ENCODE peak calls at places on chromosome 9, in six cellular contexts. U, E, Z, Y, H and O are unnamed samples.

GRCh38 chr9:113894166-113894565 is 18.1 kb downstream of the ZNF618 start:
- DNase-seq in Z (no peak), H (no peak), E (no peak), Y (no peak), U (no peak), O (no peak)

GRCh38 chr9:36992501-36993316 is 41.4 kb downstream of the PAX5 start:
- DNase-seq in U (no peak), Z (no peak), E (no peak), Y (no peak), H (no peak), O (no peak)

GRCh38 chr9:76441551-76442322 is 17.2 kb upstream of the GCNT1 start:
- DNase-seq in Y (no peak), Z (no peak), E (no peak), H (no peak), U (peak), O (peak)

GRCh38 chr9:78866228-78867132 is 569.6 kb downstream of the PSAT1 start:
- DNase-seq in Y (no peak), Z (peak), U (no peak), H (no peak), E (peak), O (peak)

GRCh38 chr9:136204838-136205706 is at the start of gene LHX3:
- DNase-seq in Z (no peak), Y (peak), H (peak), U (no peak), E (no peak), O (peak)

GRCh38 chr9:127133739-127134167 is 11.3 kb upstream of the ANGPTL2 start:
- DNase-seq in Z (no peak), H (no peak), Y (no peak), E (no peak), U (no peak), O (no peak)

GRCh38 chr9:90020277-90020871 is 415.6 kb downstream of the GADD45G start:
- DNase-seq in E (no peak), Z (no peak), U (no peak), Y (no peak), H (no peak), O (no peak)

GRCh38 chr9:137333016-137333726 is 31.1 kb upstream of the NRARP start:
- DNase-seq in H (no peak), E (no peak), U (no peak), Y (no peak), Z (no peak), O (no peak)

GRCh38 chr9:18595597-18595996 is 121.6 kb downstream of the ADAMTSL1 start:
- DNase-seq in Y (no peak), H (no peak), U (no peak), E (no peak), Z (no peak), O (no peak)

GRCh38 chr9:100222674-100223073 is 123.6 kb downstream of the INVS start:
- DNase-seq in Y (no peak), H (no peak), U (no peak), Z (no peak), E (no peak), O (peak)

GRCh38 chr9:84368593-84368992 is 28.0 kb upstream of the SLC28A3 start:
- DNase-seq in E (no peak), Y (no peak), H (no peak), U (no peak), Z (no peak), O (no peak)

GRCh38 chr9:123425261-123425821 is 69.3 kb downstream of the CRB2 start:
- DNase-seq in E (no peak), Y (no peak), H (no peak), U (no peak), Z (no peak), O (no peak)

GRCh38 chr9:14554866-14555265 is 138.4 kb downstream of the ZDHHC21 start:
- DNase-seq in Z (no peak), E (no peak), U (no peak), H (no peak), Y (no peak), O (peak)

GRCh38 chr9:93110400-93110855 is 14.4 kb downstream of the CARD19 start:
- DNase-seq in U (no peak), E (no peak), H (no peak), Y (no peak), Z (no peak), O (no peak)

GRCh38 chr9:38677660-38678303 is 42.2 kb downstream of the FAM240B start:
- DNase-seq in H (no peak), Z (no peak), E (no peak), U (no peak), Y (no peak), O (no peak)

GRCh38 chr9:112375361-112375760 is 4.5 kb upstream of the HSDL2 start:
- DNase-seq in E (no peak), Z (no peak), U (no peak), H (no peak), Y (no peak), O (no peak)

GRCh38 chr9:28951945-28952344 is 1378.7 kb upstream of the C9orf72 start:
- DNase-seq in Y (no peak), U (no peak), Z (peak), E (no peak), H (no peak), O (no peak)

DNA sequence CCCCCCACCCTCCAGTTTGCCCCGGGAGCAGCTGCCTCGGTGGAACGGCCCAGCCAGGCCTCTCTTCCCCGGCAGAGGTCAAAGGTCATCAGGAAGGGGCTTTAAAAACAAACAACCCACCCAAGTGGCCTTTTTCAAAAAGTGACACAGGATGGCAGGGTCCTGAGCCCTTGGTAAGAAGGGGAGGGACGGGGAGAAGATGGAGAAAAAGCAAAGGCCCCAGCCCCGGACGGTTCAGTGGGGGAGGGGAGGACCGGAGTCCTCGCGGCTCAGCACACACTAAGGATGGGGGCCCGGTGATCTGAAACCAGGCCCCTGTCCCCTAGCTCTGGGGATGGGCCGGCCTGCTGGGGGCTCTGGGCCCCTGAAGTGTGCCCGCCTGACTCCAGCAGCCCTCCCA is 1.1 kb downstream of the PRRX2 start:
- DNase-seq in U (no peak), H (no peak), E (no peak), Z (no peak), Y (no peak), O (no peak)
- TF ChIP-seq EZH2 in U (no peak), H (no peak), E (no peak), Z (no peak), Y (no peak), O (no peak)

GRCh38 chr9:97706246-97706645 is 9.1 kb upstream of the XPA start:
- DNase-seq in Z (no peak), E (no peak), U (no peak), Y (no peak), H (no peak), O (no peak)

GRCh38 chr9:97705354-97705950 is 8.3 kb upstream of the XPA start:
- DNase-seq in U (no peak), Y (no peak), Z (no peak), E (no peak), H (no peak), O (no peak)

GRCh38 chr9:97711223-97711626 is 14.1 kb upstream of the XPA start:
- DNase-seq in Z (no peak), E (no peak), H (peak), U (no peak), Y (no peak), O (no peak)

GRCh38 chr9:97714435-97714834 is 17.3 kb upstream of the XPA start:
- DNase-seq in U (no peak), E (no peak), Y (no peak), H (no peak), Z (peak), O (no peak)

GRCh38 chr9:97710356-97711222 is 13.4 kb upstream of the XPA start:
- DNase-seq in H (peak), U (no peak), E (peak), Y (peak), Z (peak), O (peak)
- H3K4me3 ChIP-seq in H (no peak), U (no peak), E (no peak), Y (no peak), Z (no peak), O (no peak)

GRCh38 chr9:129038109-129038852 is 1.9 kb downstream of the MIGA2 start:
- DNase-seq in H (no peak), U (no peak), Y (peak), E (no peak), Z (peak), O (no peak)

GRCh38 chr9:129036923-129037766 is 719 bp downstream of the MIGA2 start:
- DNase-seq in Y (peak), U (no peak), H (no peak), E (no peak), Z (no peak), O (no peak)

GRCh38 chr9:129033216-129033615 is 3.2 kb upstream of the MIGA2 start:
- DNase-seq in Z (no peak), Y (no peak), E (no peak), U (no peak), H (no peak), O (no peak)

GRCh38 chr9:129037767-129038098 is 1.3 kb downstream of the MIGA2 start:
- DNase-seq in Y (no peak), H (no peak), U (no peak), Z (no peak), E (no peak), O (no peak)

DNA sequence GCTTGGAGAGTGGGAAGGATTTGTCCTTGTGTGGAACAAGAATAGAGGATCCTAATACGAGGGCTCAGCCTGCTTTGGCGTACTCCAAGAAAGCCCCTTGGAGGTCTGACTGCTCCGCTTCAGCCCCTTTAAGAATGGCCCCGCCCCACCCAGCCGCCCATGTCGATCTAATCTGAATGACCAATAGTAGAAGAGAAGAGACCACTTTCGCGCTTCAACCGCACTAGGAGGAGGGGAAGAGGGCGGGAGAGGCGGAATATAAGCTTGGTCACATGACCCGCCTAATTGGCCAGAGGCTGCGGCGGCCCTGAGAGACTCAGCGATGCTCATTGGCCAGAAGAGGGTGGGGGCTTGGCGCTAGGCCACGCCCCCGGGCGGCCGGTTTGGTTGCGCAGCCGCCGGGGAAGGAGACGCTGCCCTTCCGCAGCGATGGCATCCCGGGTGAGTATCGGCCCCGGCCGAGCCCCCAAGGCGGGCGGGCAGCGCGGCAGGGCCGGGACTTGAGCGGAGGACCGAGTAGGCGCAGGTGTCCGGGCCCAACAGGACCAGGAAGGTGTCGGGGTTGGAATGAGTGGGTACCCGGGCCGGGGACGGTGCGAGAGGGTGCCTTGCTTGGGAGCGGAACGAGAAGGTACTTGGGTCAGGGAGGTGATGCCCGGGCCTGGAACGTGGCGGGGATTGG is at the start of gene MIGA2:
- DNase-seq in E (peak), U (peak), Z (peak), Y (peak), H (peak), O (peak)
- TF ChIP-seq POLR2A in E (peak), U (peak), Z (peak), Y (peak), H (peak), O (peak)

DNA sequence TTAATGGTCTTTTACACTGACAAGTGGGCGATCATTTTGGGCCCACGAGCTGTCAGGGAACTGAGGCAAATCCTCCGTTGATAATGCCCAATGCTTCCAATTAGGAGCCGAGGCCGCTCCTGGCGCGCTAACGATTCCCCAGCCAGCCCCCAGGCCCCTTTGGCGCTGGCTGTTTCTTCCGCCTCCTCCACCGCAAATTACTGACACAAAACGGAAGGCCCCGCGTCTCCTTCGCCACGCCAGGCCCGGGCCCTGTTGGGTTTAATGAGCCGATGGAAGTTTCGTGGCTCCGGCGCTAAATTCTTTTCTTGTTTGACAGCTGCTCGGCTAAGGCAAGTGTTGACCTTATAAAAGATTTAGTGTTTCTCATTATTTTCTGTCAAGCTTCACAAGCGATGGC is 25.7 kb upstream of the BARHL1 start:
- DNase-seq in E (no peak), Z (no peak), Y (no peak), H (no peak), U (no peak), O (no peak)
- TF ChIP-seq EZH2 in E (no peak), Z (no peak), Y (no peak), H (no peak), U (no peak), O (no peak)